ENCODE peak calls at places on chromosomes 2 and 18, in four cellular contexts. C is HepG2, N is GM12878, O is H1. X is an unnamed sample.
A peak's percentile ranks its signal among the peaks of the same experiment; 100 is the strongest.

GRCh38 chr2:175366814-175367213 is 185.3 kb upstream of the ATP5MC3 start:
- DNase-seq in N (peak; percentile 7), C (peak; percentile 53), O (peak; percentile 53), X (peak; percentile 59)

GRCh38 chr2:191840916-191841315 is 6.0 kb downstream of the CAVIN2 start:
- DNase-seq in C (no peak), O (no peak), N (no peak), X (no peak)

GRCh38 chr2:44952143-44952805 is 10.8 kb downstream of the SIX3 start:
- DNase-seq in N (no peak), O (peak; percentile 86), C (peak; percentile 58), X (peak; percentile 75)

GRCh38 chr18:46497129-46497528 is 159.9 kb downstream of the LOXHD1 start:
- DNase-seq in O (peak; percentile 85), N (no peak), C (peak; percentile 10), X (peak; percentile 22)

GRCh38 chr2:75608684-75609333 is 37.8 kb upstream of the MRPL19 start:
- DNase-seq in O (peak; percentile 89), N (no peak), C (peak; percentile 79), X (peak; percentile 67)

GRCh38 chr2:139685590-139685989 is 905.4 kb upstream of the NXPH2 start:
- DNase-seq in C (no peak), N (no peak), O (no peak), X (no peak)

GRCh38 chr2:96305979-96306308 is 598 bp upstream of the SNRNP200 start:
- DNase-seq in O (no peak), C (no peak), N (no peak), X (no peak)

GRCh38 chr18:79940126-79940813 is 11.2 kb downstream of the SLC66A2 start:
- DNase-seq in C (no peak), N (no peak), O (no peak), X (no peak)

GRCh38 chr2:197708331-197708730 is 3.2 kb downstream of the MARS2 start:
- DNase-seq in N (no peak), O (no peak), C (peak; percentile 44), X (no peak)

GRCh38 chr18:64244571-64244970 is 95.7 kb upstream of the LINC00305 start:
- DNase-seq in O (no peak), N (no peak), C (no peak), X (no peak)

GRCh38 chr2:70212298-70212948 is 21.6 kb upstream of the C2orf42 start:
- DNase-seq in N (no peak), O (no peak), C (no peak), X (no peak)

GRCh38 chr18:13500891-13501887 is 225.2 kb downstream of the FAM210A start:
- DNase-seq in O (no peak), C (no peak), N (no peak), X (no peak)

GRCh38 chr2:215461836-215462532 is 26.1 kb upstream of the FN1 start:
- DNase-seq in N (no peak), C (no peak), O (no peak), X (no peak)

GRCh38 chr2:205086689-205087088 is 541.4 kb downstream of the PARD3B start:
- DNase-seq in O (no peak), N (no peak), C (no peak), X (no peak)

GRCh38 chr2:179825494-179825893 is 35.9 kb downstream of the ZNF385B start:
- DNase-seq in O (no peak), C (no peak), N (no peak), X (no peak)

GRCh38 chr18:49177812-49178211 is 227.0 kb upstream of the SMAD7 start:
- DNase-seq in C (peak; percentile 34), O (no peak), N (no peak), X (no peak)

GRCh38 chr18:34117319-34117718 is 107.4 kb downstream of the NOL4 start:
- DNase-seq in O (no peak), N (no peak), C (no peak), X (no peak)

GRCh38 chr2:156826342-156826933 is 390.3 kb downstream of the GPD2 start:
- DNase-seq in N (no peak), C (no peak), O (no peak), X (no peak)

GRCh38 chr18:42736074-42736473 is 379.4 kb downstream of the RIT2 start:
- DNase-seq in C (no peak), N (no peak), O (no peak), X (no peak)

GRCh38 chr2:221570321-221571107 is 1.6 kb downstream of the EPHA4 start:
- DNase-seq in O (peak; percentile 58), C (no peak), N (no peak), X (no peak)

GRCh38 chr18:62863629-62864028 is 148.3 kb downstream of the PHLPP1 start:
- DNase-seq in O (no peak), C (no peak), N (no peak), X (peak; percentile 4)

GRCh38 chr2:106537047-106537446 is 49.9 kb downstream of the CD8B2 start:
- DNase-seq in C (no peak), O (no peak), N (peak; percentile 7), X (no peak)

GRCh38 chr2:54767921-54768320 is 44.5 kb downstream of the EML6 start:
- DNase-seq in N (no peak), C (no peak), O (no peak), X (no peak)

GRCh38 chr2:156787517-156787916 is 351.3 kb downstream of the GPD2 start:
- DNase-seq in C (no peak), O (no peak), N (no peak), X (no peak)

GRCh38 chr2:29663266-29663665 is 258.1 kb downstream of the ALK start:
- DNase-seq in O (no peak), C (no peak), N (no peak), X (no peak)

GRCh38 chr18:54742654-54743053 is 85.6 kb upstream of the RAB27B start:
- DNase-seq in N (no peak), O (no peak), C (no peak), X (no peak)

GRCh38 chr2:234368861-234369261 is 128.0 kb downstream of the ARL4C start:
- DNase-seq in O (no peak), C (no peak), N (no peak), X (no peak)

GRCh38 chr18:40249390-40250080 is 1705.5 kb upstream of the PIK3C3 start:
- DNase-seq in C (no peak), N (no peak), O (no peak), X (no peak)

GRCh38 chr2:223010641-223011040 is 41.3 kb upstream of the KCNE4 start:
- DNase-seq in N (no peak), C (no peak), O (no peak), X (no peak)

GRCh38 chr2:121778736-121779487 is 23.5 kb downstream of the TSN start:
- DNase-seq in O (no peak), N (no peak), C (peak; percentile 84), X (no peak)

GRCh38 chr2:33620-34019 is 12.7 kb downstream of the FAM110C start:
- DNase-seq in O (no peak), C (peak; percentile 40), N (no peak), X (no peak)

GRCh38 chr2:70454936-70455544 is 98.6 kb downstream of the TGFA start:
- DNase-seq in N (no peak), O (no peak), C (no peak), X (no peak)

GRCh38 chr2:112149194-112149593 is 11.0 kb downstream of the FBLN7 start:
- DNase-seq in N (no peak), C (no peak), O (peak; percentile 31), X (no peak)

GRCh38 chr2:112149866-112150435 is 11.8 kb downstream of the FBLN7 start:
- DNase-seq in O (peak; percentile 37), N (no peak), C (no peak), X (no peak)

GRCh38 chr2:112147382-112147781 is 9.2 kb downstream of the FBLN7 start:
- DNase-seq in O (peak; percentile 39), N (no peak), C (no peak), X (no peak)

GRCh38 chr2:112148477-112148876 is 10.3 kb downstream of the FBLN7 start:
- DNase-seq in O (peak; percentile 27), N (no peak), C (no peak), X (no peak)

DNA sequence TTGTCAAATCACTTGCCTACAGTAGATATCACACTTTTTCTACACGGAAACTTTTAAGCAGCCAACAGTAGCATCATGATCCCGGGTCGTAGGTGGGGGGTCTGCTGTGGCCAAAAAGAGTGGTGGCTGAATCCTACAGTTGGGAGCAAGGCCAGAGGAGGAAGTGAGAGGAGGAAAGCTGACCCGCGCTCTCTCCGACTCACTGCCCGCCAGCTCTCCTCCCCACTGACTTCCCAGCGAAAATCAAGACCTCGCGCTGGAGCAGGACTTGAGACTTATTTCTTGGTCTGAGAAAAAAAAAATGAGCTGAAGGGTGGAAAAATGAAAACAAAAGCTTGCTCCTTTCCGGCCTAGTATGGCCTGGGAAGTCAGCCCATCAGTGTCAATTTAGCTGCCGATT is 9.6 kb downstream of the FBLN7 start:
- DNase-seq in O (peak; percentile 39), C (no peak), N (no peak), X (no peak)
- TF ChIP-seq ATF2 in O (no peak), C (no peak), N (no peak), X (no peak)

GRCh38 chr2:240388471-240389301 is 46.8 kb upstream of the GPC1 start:
- DNase-seq in N (no peak), C (no peak), O (no peak), X (no peak)

GRCh38 chr2:240389302-240389805 is 46.1 kb upstream of the GPC1 start:
- DNase-seq in N (no peak), C (no peak), O (no peak), X (no peak)

GRCh38 chr2:240386321-240386720 is 49.1 kb upstream of the GPC1 start:
- DNase-seq in N (no peak), O (no peak), C (no peak), X (no peak)

GRCh38 chr2:240387669-240388358 is 47.6 kb upstream of the GPC1 start:
- DNase-seq in O (no peak), N (no peak), C (peak; percentile 62), X (peak; percentile 62)

GRCh38 chr2:240387325-240387668 is 48.2 kb upstream of the GPC1 start:
- DNase-seq in C (no peak), N (no peak), O (no peak), X (no peak)
- H3K4me2 ChIP-seq in C (no peak overlapping the region), N (no peak overlapping the region), O (no peak overlapping the region), X (no peak overlapping the region)

DNA sequence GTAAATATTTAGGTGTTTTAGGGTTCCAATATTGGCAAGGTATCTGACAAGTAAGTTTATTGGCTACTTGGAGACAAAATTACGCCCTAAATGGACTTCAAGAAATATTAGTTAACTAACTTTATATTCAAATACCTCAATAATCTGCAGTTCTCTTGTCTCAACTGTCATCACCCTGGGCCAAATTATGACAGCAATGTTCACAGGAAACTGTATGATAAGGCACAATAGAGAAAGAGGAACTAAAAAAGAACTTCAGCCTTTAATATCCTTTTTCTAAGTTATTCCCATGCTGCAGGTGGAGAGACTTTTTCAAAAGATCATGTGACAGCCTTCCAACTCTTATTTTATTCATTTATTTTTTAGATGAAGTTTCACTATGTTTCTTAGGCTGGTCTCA is 210.7 kb downstream of the TGIF1 start:
- DNase-seq in C (no peak), N (no peak), O (no peak), X (no peak)
- TF ChIP-seq SP1 in C (no peak), N (no peak), O (no peak), X (no peak)

DNA sequence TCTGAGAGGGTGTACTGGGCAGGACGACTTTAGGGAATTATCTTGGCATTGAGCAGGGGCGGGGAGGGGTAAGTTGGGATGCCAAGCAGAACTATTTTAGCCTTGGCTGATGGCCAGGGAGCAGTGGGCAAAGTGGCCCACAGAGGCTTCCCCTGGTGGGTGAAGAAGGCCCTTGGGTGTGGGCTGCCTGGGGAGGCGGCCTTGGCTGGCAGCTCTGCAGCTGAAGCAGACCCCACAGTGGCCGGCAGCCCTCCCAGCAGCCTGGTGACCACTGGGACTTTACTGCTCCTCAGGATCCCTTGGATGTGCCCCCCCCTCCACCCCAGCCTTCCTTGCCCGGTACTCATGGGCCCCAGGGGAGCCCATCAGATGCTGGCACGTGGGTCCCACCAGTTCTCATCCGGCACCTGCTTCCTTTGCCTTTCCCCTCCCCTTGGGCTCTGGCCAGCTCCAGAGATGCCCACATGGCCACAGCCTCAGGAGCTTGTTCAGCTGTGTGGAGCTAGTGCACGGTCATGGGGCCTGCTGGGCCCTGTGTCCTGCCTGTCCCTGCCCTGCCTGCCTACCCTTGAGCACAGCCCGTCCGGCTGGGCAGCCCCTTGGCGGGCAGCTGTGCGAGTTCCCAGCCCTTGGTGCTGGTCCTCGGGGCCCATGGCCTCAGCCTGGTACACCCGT is 122.1 kb upstream of the HS6ST1 start:
- DNase-seq in O (no peak), N (no peak), C (no peak), X (no peak)
- TF ChIP-seq ATF2 in O (no peak), N (no peak), C (no peak), X (no peak)